ENCODE peak calls at places on chromosomes 7 and 10, in five cellular contexts. Z is naive thymus-derived CD4-positive, alpha-beta T cell; C is fibroblast of the conjunctiva; D is stimulated activated naive CD4-positive, alpha-beta T cell; O is MG63. X is an unnamed sample.

GRCh38 chr10:86036544-86036831 is 330.1 kb downstream of the GRID1 start:
- DNase-seq in Z (no peak), C (no peak), D (no peak), O (no peak), X (no peak)

GRCh38 chr7:151381333-151382078 is 28.3 kb downstream of the WDR86 start:
- DNase-seq in Z (peak; percentile 45), C (no peak), D (peak; percentile 57), O (no peak), X (peak; percentile 65)

GRCh38 chr10:84076047-84076388 is 63.3 kb upstream of the GHITM start:
- DNase-seq in Z (no peak), C (peak; percentile 81), D (no peak), O (no peak), X (no peak)

GRCh38 chr7:41809487-41810257 is 106.8 kb upstream of the INHBA start:
- DNase-seq in Z (no peak), C (no peak), D (no peak), O (no peak), X (no peak)

GRCh38 chr10:99393036-99393435 is 37.4 kb downstream of the GOT1 start:
- DNase-seq in Z (no peak), C (no peak), D (no peak), O (no peak), X (no peak)

GRCh38 chr10:71314028-71314693 is 4.9 kb upstream of the SLC29A3 start:
- DNase-seq in Z (peak; percentile 56), C (peak; percentile 34), D (peak; percentile 69), O (peak; percentile 41), X (peak; percentile 35)

GRCh38 chr7:135923700-135924261 is 53.4 kb downstream of the MTPN start:
- DNase-seq in Z (no peak), C (peak; percentile 62), D (no peak), O (peak; percentile 72), X (no peak)

GRCh38 chr7:33639552-33640197 is 265.7 kb upstream of the BMPER start:
- DNase-seq in Z (no peak), C (peak; percentile 20), D (no peak), O (no peak), X (no peak)

GRCh38 chr7:30321992-30322637 is 37.7 kb downstream of the ZNRF2 start:
- DNase-seq in Z (peak; percentile 25), C (no peak), D (peak; percentile 41), O (peak; percentile 14), X (peak; percentile 88)

GRCh38 chr7:96931891-96932290 is 73.5 kb upstream of the DLX6 start:
- DNase-seq in Z (no peak), C (no peak), D (no peak), O (no peak), X (no peak)

GRCh38 chr7:24378871-24379608 is 95.0 kb downstream of the NPY start:
- DNase-seq in Z (no peak), C (no peak), D (no peak), O (peak; percentile 66), X (no peak)

GRCh38 chr10:71569775-71570588 is 149.6 kb downstream of the C10orf105 start:
- DNase-seq in Z (peak; percentile 81), C (peak; percentile 10), D (peak; percentile 80), O (peak; percentile 15), X (peak; percentile 60)

GRCh38 chr10:103111918-103112877 is 80.9 kb downstream of the NT5C2 start:
- DNase-seq in Z (no peak), C (no peak), D (no peak), O (no peak), X (no peak)

GRCh38 chr10:32263300-32263699 is 83.7 kb downstream of the EPC1 start:
- DNase-seq in Z (no peak), C (no peak), D (no peak), O (no peak), X (no peak)

GRCh38 chr7:94393251-94393758 is 1.4 kb upstream of the COL1A2 start:
- DNase-seq in Z (no peak), C (no peak), D (no peak), O (no peak), X (no peak)

GRCh38 chr10:108789911-108790310 is 1133.4 kb downstream of the XPNPEP1 start:
- DNase-seq in Z (no peak), C (no peak), D (no peak), O (no peak), X (no peak)

GRCh38 chr10:42955493-42955889 is 121.4 kb upstream of the RET start:
- DNase-seq in Z (no peak), C (no peak), D (no peak), O (no peak), X (no peak)

GRCh38 chr10:124626759-124627380 is 117.3 kb downstream of the FAM53B start:
- DNase-seq in Z (peak; percentile 41), C (no peak), D (peak; percentile 54), O (no peak), X (no peak)

GRCh38 chr10:12720217-12720981 is 281.1 kb downstream of the CCDC3 start:
- DNase-seq in Z (no peak), C (peak; percentile 60), D (no peak), O (peak; percentile 89), X (no peak)

GRCh38 chr10:48536916-48537890 is 67.7 kb downstream of the ARHGAP22 start:
- DNase-seq in Z (no peak), C (no peak), D (no peak), O (no peak), X (no peak)

GRCh38 chr10:30637881-30638467 is 8.4 kb upstream of the LYZL2 start:
- DNase-seq in Z (no peak), C (peak; percentile 80), D (no peak), O (peak; percentile 76), X (no peak)

GRCh38 chr10:116526219-116526618 is 19.5 kb upstream of the PNLIP start:
- DNase-seq in Z (no peak), C (no peak), D (no peak), O (no peak), X (no peak)

GRCh38 chr10:86410542-86411124 is 44.0 kb upstream of the GRID1 start:
- DNase-seq in Z (no peak), C (no peak), D (no peak), O (peak; percentile 71), X (no peak)

GRCh38 chr10:75994332-75995040 is 563.1 kb downstream of the LRMDA start:
- DNase-seq in Z (no peak), C (no peak), D (no peak), O (no peak), X (no peak)

GRCh38 chr7:15922002-15922401 is 235.5 kb upstream of the MEOX2 start:
- DNase-seq in Z (no peak), C (no peak), D (no peak), O (no peak), X (no peak)

GRCh38 chr10:69893271-69893900 is 91.7 kb downstream of the COL13A1 start:
- DNase-seq in Z (no peak), C (no peak), D (no peak), O (no peak), X (no peak)